ENCODE peak calls at places on chromosomes 7 and 10, in ten cellular contexts. F is spleen; I is kidney; S is upper lobe of right lung; Q is effector memory CD4-positive, alpha-beta T cell; G is cardiac muscle cell; R is tibial artery; O is lower lobe of right lung; K is SJSA1; W is aorta. J is an unnamed sample. For H3K36me3 and H3K9me3, the result is how much of the 10 kb centered on the place peaks cover.

GRCh38 chr10:51743146-51743545 is 43.8 kb upstream of the CSTF2T start:
- DNase-seq in Q (no peak), R (no peak), S (no peak), K (no peak), I (no peak), F (no peak), W (no peak), O (no peak), G (no peak), J (no peak)

GRCh38 chr7:100384623-100385372 is 11.5 kb downstream of the PILRA start:
- DNase-seq in W (no peak), K (no peak), G (no peak), S (no peak), F (no peak), R (no peak), O (no peak), Q (no peak), I (no peak), J (no peak)

GRCh38 chr7:121116399-121116798 is 127.9 kb downstream of the CPED1 start:
- DNase-seq in R (no peak), S (no peak), O (no peak), F (no peak), Q (no peak), G (no peak), W (no peak), K (no peak), I (no peak), J (no peak)

GRCh38 chr7:133742709-133743538 is 384.2 kb upstream of the LRGUK start:
- DNase-seq in Q (no peak), G (no peak), R (no peak), S (no peak), O (no peak), K (no peak), W (no peak), I (no peak), F (no peak), J (no peak)

GRCh38 chr10:106913294-106913693 is 251.2 kb downstream of the SORCS1 start:
- DNase-seq in G (no peak), W (no peak), F (no peak), O (no peak), S (no peak), K (no peak), I (no peak), Q (no peak), R (no peak), J (no peak)

GRCh38 chr10:72753760-72754231 is 61.9 kb downstream of the MCU start:
- DNase-seq in R (no peak), Q (no peak), G (no peak), F (no peak), S (no peak), I (no peak), W (no peak), O (no peak), K (no peak), J (no peak)

GRCh38 chr10:19638173-19638872 is 177.9 kb upstream of the PLXDC2 start:
- DNase-seq in R (peak), I (no peak), G (no peak), Q (no peak), W (no peak), O (no peak), F (no peak), K (peak), S (no peak), J (no peak)

GRCh38 chr7:73623798-73624668 is at the start of gene MLXIPL:
- DNase-seq in R (peak), I (peak), S (peak), O (peak), K (peak), G (peak), W (peak), Q (peak), F (peak), J (peak)

GRCh38 chr10:93386496-93387369 is 95.4 kb downstream of the MYOF start:
- DNase-seq in W (no peak), F (no peak), S (no peak), G (no peak), I (peak), O (peak), Q (no peak), R (no peak), K (no peak), J (peak)

GRCh38 chr7:36810032-36810431 is 85.7 kb upstream of the AOAH start:
- DNase-seq in R (no peak), G (no peak), K (no peak), W (no peak), Q (no peak), O (no peak), I (no peak), F (no peak), S (no peak), J (no peak)

GRCh38 chr10:48309711-48310226 is 3.3 kb downstream of the MAPK8 start:
- DNase-seq in I (no peak), Q (no peak), G (no peak), W (no peak), O (no peak), S (no peak), R (no peak), F (no peak), K (no peak), J (no peak)

GRCh38 chr7:44077681-44078091 is 4.6 kb downstream of the POLM start:
- DNase-seq in R (no peak), G (no peak), Q (no peak), K (no peak), F (peak), I (peak), O (no peak), W (peak), S (no peak), J (no peak)

GRCh38 chr10:71693377-71693776 is 26.2 kb downstream of the C10orf105 start:
- DNase-seq in R (no peak), I (no peak), F (no peak), K (no peak), W (no peak), S (no peak), Q (no peak), G (no peak), O (no peak), J (no peak)

GRCh38 chr7:106793015-106793651 is 71.9 kb upstream of the PIK3CG start:
- DNase-seq in I (no peak), R (no peak), K (no peak), O (no peak), F (no peak), S (no peak), W (no peak), Q (no peak), G (peak), J (peak)

GRCh38 chr10:88933584-88933983 is 19.0 kb downstream of the ACTA2 start:
- DNase-seq in Q (no peak), F (no peak), K (no peak), O (no peak), G (no peak), I (no peak), R (no peak), W (no peak), S (no peak), J (no peak)

GRCh38 chr7:44104880-44105771 is 981 bp downstream of the AEBP1 start:
- DNase-seq in Q (no peak), R (peak), S (no peak), W (peak), K (no peak), I (peak), O (no peak), G (peak), F (peak), J (no peak)

GRCh38 chr7:84674236-84674913 is 479.8 kb upstream of the SEMA3A start:
- DNase-seq in R (no peak), W (no peak), O (no peak), I (no peak), S (no peak), Q (no peak), G (no peak), F (no peak), K (no peak), J (no peak)

GRCh38 chr10:52631146-52631545 is 141.4 kb downstream of the MBL2 start:
- DNase-seq in W (no peak), R (no peak), Q (no peak), G (no peak), S (no peak), O (no peak), F (no peak), K (no peak), I (no peak), J (no peak)

DNA sequence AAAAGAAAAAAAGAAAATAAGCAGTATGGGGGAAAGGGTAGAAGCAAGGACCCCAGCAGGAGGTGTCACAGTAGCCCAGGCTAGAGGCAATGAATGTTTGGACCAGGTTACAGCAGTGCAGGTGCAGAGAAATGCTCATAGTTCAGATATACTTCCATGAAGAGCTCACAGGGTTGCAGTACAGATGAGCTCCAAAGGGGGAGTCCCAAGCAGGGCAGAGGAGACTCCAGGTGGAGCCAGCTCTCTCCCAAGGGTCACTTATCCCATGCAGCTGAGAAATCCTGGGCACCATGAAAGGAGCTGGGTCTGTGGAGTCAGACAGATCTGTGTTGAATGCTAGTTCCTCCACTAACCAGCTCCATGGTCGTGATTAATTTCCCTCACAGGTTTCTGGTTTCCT is 174.9 kb downstream of the C7orf25 start:
- DNase-seq in O (no peak), F (no peak), W (no peak), K (no peak), G (peak), Q (no peak), R (no peak), I (no peak), S (no peak), J (no peak)
- H3K36me3 ChIP-seq in O (under half), F (under half), W (under half), K (under half), G (under half), Q (under half), R (under half), I (under half), S (under half), J (under half)

GRCh38 chr10:11921800-11922387 is 98.7 kb downstream of the PROSER2 start:
- DNase-seq in R (no peak), K (no peak), W (no peak), I (no peak), S (no peak), G (no peak), O (no peak), F (peak), Q (no peak), J (no peak)
- H3K9me3 ChIP-seq in R (under half), K (under half), W (under half), I (under half), S (under half), G (under half), O (under half), F (under half), Q (under half), J (under half)

GRCh38 chr10:128064615-128065580 is 61.3 kb downstream of the MKI67 start:
- DNase-seq in G (no peak), W (peak), K (no peak), I (peak), R (peak), Q (peak), S (peak), F (peak), O (peak), J (peak)

GRCh38 chr10:128066954-128067382 is 59.3 kb downstream of the MKI67 start:
- DNase-seq in I (peak), K (no peak), S (peak), Q (no peak), W (peak), R (no peak), O (no peak), F (peak), G (no peak), J (no peak)

GRCh38 chr10:128067691-128068397 is 58.4 kb downstream of the MKI67 start:
- DNase-seq in F (peak), K (no peak), G (no peak), Q (no peak), O (no peak), I (peak), S (peak), R (no peak), W (peak), J (no peak)

GRCh38 chr10:128063736-128064614 is 62.2 kb downstream of the MKI67 start:
- DNase-seq in S (peak), R (no peak), O (peak), F (peak), G (no peak), I (peak), K (no peak), W (no peak), Q (no peak), J (no peak)

GRCh38 chr10:128065881-128066534 is 60.2 kb downstream of the MKI67 start:
- DNase-seq in S (peak), W (peak), R (no peak), G (no peak), Q (no peak), O (no peak), I (peak), K (no peak), F (peak), J (no peak)
- H3K36me3 ChIP-seq in S (half or more), W (under half), R (under half), G (under half), Q (under half), O (half or more), I (under half), K (under half), F (half or more), J (under half)

GRCh38 chr7:57432583-57432982 is 17.4 kb upstream of the ZNF716 start:
- DNase-seq in G (no peak), Q (no peak), K (no peak), F (no peak), R (no peak), S (no peak), I (no peak), W (no peak), O (no peak), J (no peak)

GRCh38 chr7:57443567-57443966 is 6.4 kb upstream of the ZNF716 start:
- DNase-seq in R (no peak), S (no peak), I (no peak), F (no peak), G (no peak), O (no peak), Q (no peak), K (no peak), W (no peak), J (no peak)

GRCh38 chr7:57437581-57437980 is 12.4 kb upstream of the ZNF716 start:
- DNase-seq in K (no peak), Q (no peak), I (no peak), G (no peak), R (no peak), W (no peak), F (no peak), S (no peak), O (no peak), J (no peak)

DNA sequence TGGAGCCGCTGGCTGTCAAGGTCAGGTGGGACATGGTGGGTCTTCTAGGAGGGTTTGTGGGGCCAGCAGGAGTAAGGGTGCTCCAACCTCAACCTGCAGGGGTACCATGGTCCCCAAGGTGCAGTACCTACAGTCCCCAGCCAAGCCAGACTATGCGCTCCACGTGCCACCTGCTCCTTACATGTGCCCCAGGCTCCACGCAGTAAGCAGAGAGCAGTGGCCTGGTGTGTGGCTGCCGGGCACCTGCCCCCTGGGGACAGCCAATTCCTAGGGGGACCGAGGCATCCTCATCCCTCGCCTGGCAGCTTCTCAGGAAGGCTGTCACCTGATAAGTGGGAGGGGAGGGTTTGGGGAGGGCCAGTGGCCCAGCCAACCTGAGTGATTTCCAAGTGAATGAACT is 11.7 kb upstream of the ZNF716 start:
- DNase-seq in I (no peak), K (no peak), O (no peak), R (no peak), F (no peak), G (no peak), W (no peak), S (no peak), Q (no peak), J (no peak)
- H3K9me3 ChIP-seq in I (under half), K (under half), O (under half), R (under half), F (half or more), G (under half), W (under half), S (under half), Q (under half), J (under half)

GRCh38 chr7:877312-878232 is 1.2 kb downstream of the GET4 start:
- DNase-seq in G (no peak), I (peak), Q (no peak), W (peak), O (no peak), F (peak), K (no peak), R (no peak), S (peak), J (no peak)
- H3K36me3 ChIP-seq in G (under half), I (under half), Q (under half), W (under half), O (under half), F (under half), K (half or more), R (under half), S (under half), J (under half)

GRCh38 chr7:4436936-4437335 is 245.2 kb upstream of the FOXK1 start:
- DNase-seq in W (no peak), K (no peak), S (no peak), I (no peak), Q (no peak), R (no peak), G (no peak), F (no peak), O (no peak), J (no peak)

GRCh38 chr7:4434306-4434705 is 247.8 kb upstream of the FOXK1 start:
- DNase-seq in W (no peak), I (no peak), F (no peak), R (no peak), G (no peak), Q (no peak), K (no peak), O (no peak), S (no peak), J (no peak)

GRCh38 chr7:4436361-4436899 is 245.7 kb upstream of the FOXK1 start:
- DNase-seq in W (no peak), G (no peak), I (no peak), K (no peak), Q (no peak), S (no peak), F (no peak), R (no peak), O (no peak), J (no peak)

GRCh38 chr7:4438723-4439245 is 243.3 kb upstream of the FOXK1 start:
- DNase-seq in O (no peak), W (no peak), R (no peak), F (no peak), S (no peak), Q (no peak), G (no peak), I (no peak), K (no peak), J (no peak)

GRCh38 chr7:4439444-4439843 is 242.7 kb upstream of the FOXK1 start:
- DNase-seq in Q (no peak), S (no peak), W (no peak), F (no peak), I (no peak), O (no peak), R (no peak), K (no peak), G (no peak), J (no peak)
- H3K9me3 ChIP-seq in Q (under half), S (under half), W (under half), F (under half), I (under half), O (under half), R (under half), K (under half), G (under half), J (under half)

DNA sequence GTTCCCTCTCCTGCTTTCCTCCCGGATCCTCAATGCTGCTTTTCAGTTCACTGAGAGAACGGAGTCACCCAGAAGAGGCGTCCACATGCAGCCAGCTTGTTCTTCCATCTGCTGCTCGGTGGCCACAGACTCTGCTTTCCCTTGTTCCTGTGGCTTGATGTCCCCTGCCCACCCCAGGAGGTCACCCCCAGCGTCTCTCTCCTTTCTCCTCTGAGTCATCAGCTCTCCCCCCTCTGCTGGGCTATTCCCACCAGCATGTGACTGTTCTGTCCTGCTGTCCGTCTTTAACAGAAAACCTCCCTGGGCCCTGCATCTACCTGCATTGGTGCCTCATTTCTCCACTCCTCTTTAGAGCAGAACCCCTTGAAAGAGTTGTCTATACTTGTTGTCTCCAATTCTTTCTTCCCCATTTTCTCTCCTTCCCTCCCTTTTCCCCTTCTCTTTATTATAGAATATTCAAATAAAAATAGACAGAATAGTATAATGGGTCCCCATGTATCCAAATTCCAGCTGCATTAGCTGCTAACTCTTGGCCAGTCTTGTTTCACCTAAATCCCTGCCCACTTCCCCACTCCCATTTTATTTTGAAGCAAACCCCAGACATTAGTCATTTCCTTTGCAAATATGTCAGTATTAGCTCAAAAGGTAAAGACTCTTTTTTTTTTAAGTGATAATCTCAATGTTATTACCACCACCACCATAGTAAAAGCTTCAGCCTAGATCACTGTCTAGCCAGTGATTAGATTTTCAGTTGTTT is 4.1 kb downstream of the ZNF282 start:
- DNase-seq in S (peak), R (no peak), G (no peak), F (peak), K (no peak), W (no peak), Q (no peak), O (no peak), I (no peak), J (no peak)
- H3K36me3 ChIP-seq in S (half or more), R (half or more), G (under half), F (half or more), K (half or more), W (under half), Q (under half), O (half or more), I (under half), J (under half)